ENCODE peak calls at places on chromosomes 4 and X, in four cellular contexts. One of them, this sample, is unnamed.
A peak's percentile ranks its signal among the peaks of the same experiment; 100 is the strongest.

GRCh38 chr4:100428051-100428450 is 89.8 kb downstream of the EMCN start:
- DNase-seq in GM12878: no peak
- DNase-seq in K562: no peak
- DNase-seq in H1: no peak
- DNase-seq in this sample: peak; percentile 45

GRCh38 chr4:152640058-152640921 is 39.5 kb downstream of the TMEM154 start:
- DNase-seq in GM12878: no peak
- DNase-seq in K562: peak; percentile 48
- DNase-seq in H1: no peak
- DNase-seq in this sample: peak; percentile 28

GRCh38 chr4:112127736-112128322 is 17.4 kb upstream of the FAM241A start:
- DNase-seq in GM12878: no peak
- DNase-seq in K562: no peak
- DNase-seq in H1: no peak
- DNase-seq in this sample: peak; percentile 55

GRCh38 chrX:53284684-53285447 is 3.5 kb upstream of the IQSEC2 start:
- DNase-seq in GM12878: peak; percentile 8
- DNase-seq in H1: peak; percentile 77
- DNase-seq in K562: peak; percentile 67
- DNase-seq in this sample: peak; percentile 36

GRCh38 chr4:118816538-118817177 is 19.3 kb downstream of the SEC24D start:
- DNase-seq in H1: no peak
- DNase-seq in K562: no peak
- DNase-seq in GM12878: no peak
- DNase-seq in this sample: peak; percentile 75

GRCh38 chr4:38837849-38838248 is 18.8 kb downstream of the TLR6 start:
- DNase-seq in GM12878: no peak
- DNase-seq in K562: no peak
- DNase-seq in H1: no peak
- DNase-seq in this sample: peak; percentile 59

GRCh38 chr4:81359207-81359606 is 112.5 kb downstream of the RASGEF1B start:
- DNase-seq in K562: no peak
- DNase-seq in H1: no peak
- DNase-seq in GM12878: no peak
- DNase-seq in this sample: peak; percentile 70

GRCh38 chr4:127997534-127998388 is 32.6 kb downstream of the ABHD18 start:
- DNase-seq in H1: no peak
- DNase-seq in K562: no peak
- DNase-seq in GM12878: peak; percentile 44
- DNase-seq in this sample: peak; percentile 63

GRCh38 chr4:144202091-144202490 is 61.6 kb upstream of the GYPA start:
- DNase-seq in K562: no peak
- DNase-seq in GM12878: no peak
- DNase-seq in H1: no peak
- DNase-seq in this sample: no peak

GRCh38 chr4:184628103-184628502 is 21.1 kb downstream of the CASP3 start:
- DNase-seq in H1: no peak
- DNase-seq in GM12878: no peak
- DNase-seq in K562: no peak
- DNase-seq in this sample: peak; percentile 58

GRCh38 chr4:160580581-160580980 is 1477.7 kb downstream of the RAPGEF2 start:
- DNase-seq in K562: no peak
- DNase-seq in GM12878: no peak
- DNase-seq in H1: no peak
- DNase-seq in this sample: no peak

GRCh38 chr4:129342820-129343219 is 246.9 kb downstream of the C4orf33 start:
- DNase-seq in GM12878: no peak
- DNase-seq in K562: no peak
- DNase-seq in H1: no peak
- DNase-seq in this sample: peak; percentile 67

GRCh38 chrX:129566081-129566480 is 26.0 kb downstream of the OCRL start:
- DNase-seq in GM12878: no peak
- DNase-seq in K562: no peak
- DNase-seq in H1: no peak
- DNase-seq in this sample: peak; percentile 23

GRCh38 chrX:124478046-124478445 is 131.7 kb downstream of the SH2D1A start:
- DNase-seq in GM12878: no peak
- DNase-seq in K562: no peak
- DNase-seq in H1: no peak
- DNase-seq in this sample: no peak

GRCh38 chrX:64570204-64570603 is 175.0 kb upstream of the MTMR8 start:
- DNase-seq in GM12878: no peak
- DNase-seq in H1: peak; percentile 43
- DNase-seq in K562: no peak
- DNase-seq in this sample: no peak

GRCh38 chr4:54659213-54660144 is 1.7 kb downstream of the KIT start:
- DNase-seq in H1: peak; percentile 50
- DNase-seq in GM12878: no peak
- DNase-seq in K562: no peak
- DNase-seq in this sample: peak; percentile 30

GRCh38 chr4:182204042-182204441 is 39.2 kb upstream of the TENM3 start:
- DNase-seq in H1: no peak
- DNase-seq in GM12878: no peak
- DNase-seq in K562: no peak
- DNase-seq in this sample: no peak

GRCh38 chr4:182202650-182203049 is 40.6 kb upstream of the TENM3 start:
- DNase-seq in GM12878: no peak
- DNase-seq in K562: no peak
- DNase-seq in H1: no peak
- DNase-seq in this sample: no peak

GRCh38 chr4:182197611-182198010 is 45.6 kb upstream of the TENM3 start:
- DNase-seq in GM12878: no peak
- DNase-seq in H1: no peak
- DNase-seq in K562: no peak
- DNase-seq in this sample: no peak

GRCh38 chr4:182205293-182205692 is 37.9 kb upstream of the TENM3 start:
- DNase-seq in K562: no peak
- DNase-seq in GM12878: no peak
- DNase-seq in H1: no peak
- DNase-seq in this sample: no peak

GRCh38 chr4:182201871-182202270 is 41.3 kb upstream of the TENM3 start:
- DNase-seq in GM12878: no peak
- DNase-seq in K562: no peak
- DNase-seq in H1: no peak
- DNase-seq in this sample: peak; percentile 52
- TF ChIP-seq CHD1 in GM12878: no peak
- TF ChIP-seq CHD1 in K562: no peak
- TF ChIP-seq CHD1 in H1: no peak
- TF ChIP-seq CHD1 in this sample: no peak

GRCh38 chr4:2402453-2402852 is 16.0 kb downstream of the ZFYVE28 start:
- DNase-seq in GM12878: no peak
- DNase-seq in K562: no peak
- DNase-seq in H1: no peak
- DNase-seq in this sample: no peak
- TF ChIP-seq CHD1 in GM12878: no peak
- TF ChIP-seq CHD1 in K562: no peak
- TF ChIP-seq CHD1 in H1: no peak
- TF ChIP-seq CHD1 in this sample: no peak

DNA sequence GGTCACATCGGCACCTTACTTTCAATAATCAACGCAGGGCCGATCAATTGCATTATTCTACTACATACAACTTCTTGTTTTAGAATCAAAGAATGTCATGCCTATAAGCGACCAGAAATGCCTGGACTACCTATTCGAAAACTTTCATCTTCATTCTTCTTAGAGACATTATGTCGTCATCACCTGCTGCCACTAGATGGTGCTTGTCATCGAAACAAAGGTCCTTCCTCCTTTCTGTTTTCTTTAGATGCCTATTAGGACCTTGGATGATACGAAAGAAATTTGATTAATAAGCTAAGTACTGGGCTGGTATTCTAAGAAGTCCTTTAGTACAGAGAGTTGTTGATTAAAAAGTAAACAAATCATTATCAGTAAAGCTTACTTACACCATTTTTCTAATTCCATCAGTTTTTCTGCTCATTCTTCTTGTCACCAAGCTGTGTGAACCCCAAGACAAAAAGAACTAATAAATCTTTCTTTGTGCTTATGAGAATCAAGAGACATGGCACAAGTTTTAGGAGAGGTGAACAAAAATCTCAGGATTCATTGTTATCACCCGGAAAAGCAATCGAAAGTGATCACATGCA is 154.5 kb upstream of the SLC4A4 start:
- DNase-seq in GM12878: peak; percentile 13
- DNase-seq in K562: peak; percentile 44
- DNase-seq in H1: no peak
- DNase-seq in this sample: peak; percentile 75
- TF ChIP-seq CHD1 in GM12878: no peak
- TF ChIP-seq CHD1 in K562: no peak
- TF ChIP-seq CHD1 in H1: no peak
- TF ChIP-seq CHD1 in this sample: no peak

GRCh38 chr4:2745981-2746806 is 9.9 kb downstream of the TNIP2 start:
- DNase-seq in H1: no peak
- DNase-seq in GM12878: peak; percentile 98
- DNase-seq in K562: no peak
- DNase-seq in this sample: peak; percentile 85
- TF ChIP-seq CHD1 in H1: no peak
- TF ChIP-seq CHD1 in GM12878: no peak
- TF ChIP-seq CHD1 in K562: no peak
- TF ChIP-seq CHD1 in this sample: no peak

DNA sequence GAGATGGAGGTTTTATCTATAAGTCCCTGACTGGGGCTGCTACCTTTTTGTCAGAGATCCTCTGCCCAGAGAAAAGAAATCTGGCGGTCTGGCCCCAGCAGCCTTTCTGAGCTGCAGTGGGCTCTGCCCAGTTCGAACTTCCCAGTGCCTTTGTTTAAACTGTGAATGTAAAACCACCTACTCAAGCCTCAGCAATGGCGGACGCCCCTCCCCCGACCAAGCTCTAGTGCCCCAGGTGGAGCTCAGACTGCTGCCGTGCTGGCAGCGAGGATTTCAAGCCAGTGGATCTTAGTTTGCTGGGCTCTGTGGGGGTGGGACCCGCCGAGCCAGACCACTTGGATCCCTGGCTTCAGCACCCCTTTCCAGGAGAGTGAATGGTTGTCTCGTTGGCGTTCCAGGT is 121.8 kb downstream of the TSPAN5 start:
- DNase-seq in K562: no peak
- DNase-seq in GM12878: no peak
- DNase-seq in H1: peak; percentile 73
- DNase-seq in this sample: no peak
- TF ChIP-seq CHD1 in K562: no peak
- TF ChIP-seq CHD1 in GM12878: no peak
- TF ChIP-seq CHD1 in H1: no peak
- TF ChIP-seq CHD1 in this sample: no peak